ENCODE peak calls at places on chromosomes 13 and 19, in five cellular contexts. K is activated CD8-positive, alpha-beta memory T cell treated with anti-CD3 and anti-CD28 coated beads for 48 hours; W is EH; Z is kidney tubule cell; G is stimulated activated CD4-positive, alpha-beta T cell treated with anti-CD3 and anti-CD28 coated beads, TNF-alpha, amount 100 ng/mL, for 48 hours. O is an unnamed sample.
A peak's percentile ranks its signal among the peaks of the same experiment; 100 is the strongest.

GRCh38 chr19:6970478-6970877 is 50.8 kb downstream of the MBD3L2B start:
- DNase-seq in K (no peak), W (no peak), Z (no peak), G (no peak), O (no peak)

GRCh38 chr19:32748497-32748896 is 28.9 kb downstream of the TDRD12 start:
- DNase-seq in K (no peak), W (no peak), Z (no peak), G (no peak), O (no peak)

GRCh38 chr13:51148952-51149573 is 38.0 kb upstream of the C13orf42 start:
- DNase-seq in K (no peak), W (peak; percentile 57), Z (peak; percentile 43), G (no peak), O (no peak)

GRCh38 chr19:35718345-35719041 is 690 bp downstream of the KMT2B start:
- DNase-seq in K (no peak), W (peak; percentile 47), Z (peak; percentile 35), G (no peak), O (no peak)

GRCh38 chr19:10915511-10916091 is 12.8 kb downstream of the YIPF2 start:
- DNase-seq in K (no peak), W (peak; percentile 90), Z (peak; percentile 80), G (no peak), O (peak; percentile 45)

GRCh38 chr19:45404557-45405434 is at the start of gene PPP1R13L:
- DNase-seq in K (no peak), W (peak; percentile 89), Z (peak; percentile 96), G (peak; percentile 41), O (no peak)

GRCh38 chr13:30274083-30274482 is 33.3 kb downstream of the KATNAL1 start:
- DNase-seq in K (no peak), W (no peak), Z (no peak), G (no peak), O (no peak)

GRCh38 chr19:43779147-43779819 is 1.5 kb downstream of the KCNN4 start:
- DNase-seq in K (no peak), W (no peak), Z (no peak), G (no peak), O (no peak)

GRCh38 chr13:62085832-62086231 is 670.2 kb upstream of the PCDH20 start:
- DNase-seq in K (no peak), W (no peak), Z (no peak), G (no peak), O (no peak)

GRCh38 chr13:32902898-32903297 is 113.3 kb upstream of the KL start:
- DNase-seq in K (no peak), W (peak; percentile 63), Z (peak; percentile 11), G (no peak), O (no peak)

GRCh38 chr13:90732049-90732448 is 615.4 kb upstream of the MIR17HG start:
- DNase-seq in K (no peak), W (no peak), Z (no peak), G (no peak), O (no peak)

GRCh38 chr19:3801412-3802096 is 15.4 kb upstream of the MATK start:
- DNase-seq in K (no peak), W (peak; percentile 33), Z (no peak), G (peak; percentile 27), O (no peak)